ENCODE peak calls at places on chromosomes 11 and 22, in eight cellular contexts. E is effector memory CD8-positive, alpha-beta T cell; Y is activated gamma-delta T cell treated with Interleukin-2 at 50 U/mL for 16 hours; Q is fibroblast of lung; S is MM.1S; T is adrenal gland; R is tibial artery; N is GM23248. B is an unnamed sample.

GRCh38 chr22:23083315-23084021 is 13.1 kb downstream of the GNAZ start:
- DNase-seq in E (no peak), Y (no peak), Q (no peak), S (no peak), T (no peak), R (no peak), N (no peak), B (no peak)

GRCh38 chr11:20731676-20732075 is 62.3 kb downstream of the NELL1 start:
- DNase-seq in E (no peak), Y (no peak), Q (no peak), S (no peak), T (no peak), R (no peak), N (no peak), B (no peak)

GRCh38 chr22:42217752-42218280 is 52.6 kb downstream of the TCF20 start:
- DNase-seq in E (no peak), Y (no peak), Q (no peak), S (no peak), T (no peak), R (no peak), N (peak), B (no peak)

GRCh38 chr11:17019231-17019630 is 5.0 kb upstream of the PLEKHA7 start:
- DNase-seq in E (no peak), Y (no peak), Q (no peak), S (no peak), T (no peak), R (no peak), N (no peak), B (no peak)

GRCh38 chr11:110850846-110851245 is 138.6 kb upstream of the ARHGAP20 start:
- DNase-seq in E (no peak), Y (no peak), Q (no peak), S (no peak), T (no peak), R (no peak), N (no peak), B (no peak)

GRCh38 chr11:111426615-111427014 is 47.5 kb upstream of the POU2AF1 start:
- DNase-seq in E (no peak), Y (no peak), Q (no peak), S (no peak), T (no peak), R (no peak), N (no peak), B (no peak)

GRCh38 chr11:10205928-10206327 is 88.1 kb downstream of the SBF2 start:
- DNase-seq in E (no peak), Y (no peak), Q (no peak), S (no peak), T (no peak), R (no peak), N (no peak), B (no peak)

GRCh38 chr11:23727821-23728220 is 769.0 kb upstream of the LUZP2 start:
- DNase-seq in E (no peak), Y (no peak), Q (peak), S (no peak), T (no peak), R (no peak), N (peak), B (no peak)

GRCh38 chr11:2884424-2884815 is 1.2 kb downstream of the CDKN1C start:
- DNase-seq in E (no peak), Y (no peak), Q (peak), S (peak), T (peak), R (peak), N (peak), B (no peak)

GRCh38 chr22:46071451-46072029 is 78.8 kb upstream of the PPARA start:
- DNase-seq in E (no peak), Y (peak), Q (peak), S (peak), T (peak), R (peak), N (peak), B (no peak)

GRCh38 chr11:62127941-62128770 is 4.3 kb downstream of the INCENP start:
- DNase-seq in E (no peak), Y (no peak), Q (no peak), S (no peak), T (no peak), R (peak), N (no peak), B (no peak)

GRCh38 chr22:47718337-47718736 is 955.9 kb downstream of the TBC1D22A start:
- DNase-seq in E (no peak), Y (no peak), Q (no peak), S (no peak), T (no peak), R (no peak), N (no peak), B (no peak)

GRCh38 chr22:49763696-49764095 is 64.0 kb downstream of the BRD1 start:
- DNase-seq in E (no peak), Y (no peak), Q (no peak), S (no peak), T (no peak), R (no peak), N (no peak), B (no peak)

GRCh38 chr22:24523873-24524272 is 28.7 kb downstream of the UPB1 start:
- DNase-seq in E (no peak), Y (no peak), Q (no peak), S (no peak), T (no peak), R (no peak), N (peak), B (no peak)

GRCh38 chr22:17161991-17162390 is 2.9 kb upstream of the HDHD5 start:
- DNase-seq in E (no peak), Y (no peak), Q (no peak), S (no peak), T (no peak), R (no peak), N (no peak), B (no peak)

GRCh38 chr11:92678212-92678611 is 291.2 kb upstream of the MTNR1B start:
- DNase-seq in E (no peak), Y (no peak), Q (no peak), S (no peak), T (no peak), R (no peak), N (no peak), B (no peak)

GRCh38 chr11:44243633-44244343 is 66.2 kb downstream of the ALX4 start:
- DNase-seq in E (no peak), Y (no peak), Q (peak), S (no peak), T (peak), R (no peak), N (peak), B (no peak)

GRCh38 chr11:121024989-121025388 is 1.1 kb downstream of the TBCEL start:
- DNase-seq in E (no peak), Y (no peak), Q (peak), S (no peak), T (no peak), R (no peak), N (peak), B (no peak)

GRCh38 chr22:46842606-46843005 is 80.2 kb downstream of the TBC1D22A start:
- DNase-seq in E (no peak), Y (no peak), Q (no peak), S (no peak), T (no peak), R (no peak), N (no peak), B (no peak)

GRCh38 chr11:110514967-110515366 is 85.2 kb downstream of the FDX1 start:
- DNase-seq in E (no peak), Y (no peak), Q (no peak), S (no peak), T (no peak), R (no peak), N (no peak), B (no peak)